ENCODE peak calls at places on chromosomes 11 and 22, in five cellular contexts. Z, N, S, T and C are unnamed samples.
A peak's percentile ranks its signal among the peaks of the same experiment; 100 is the strongest.

GRCh38 chr22:25452116-25452700 is 112.3 kb upstream of the GRK3 start:
- DNase-seq in Z (no peak), S (peak; percentile 35), T (no peak), N (no peak), C (no peak)

GRCh38 chr11:131668867-131669780 is 298.7 kb downstream of the NTM start:
- DNase-seq in Z (peak; percentile 84), N (peak; percentile 77), S (peak; percentile 71), T (peak; percentile 63), C (peak; percentile 69)

GRCh38 chr11:27353593-27354358 is 9.2 kb downstream of the CCDC34 start:
- DNase-seq in N (no peak), T (no peak), S (peak; percentile 24), Z (no peak), C (no peak)

GRCh38 chr11:116852261-116853125 is 15.1 kb upstream of the APOA1 start:
- DNase-seq in N (no peak), S (no peak), Z (no peak), T (no peak), C (no peak)

GRCh38 chr22:47152236-47152635 is 389.8 kb downstream of the TBC1D22A start:
- DNase-seq in S (no peak), Z (no peak), T (no peak), N (no peak), C (no peak)

GRCh38 chr11:65719887-65720236 is 736 bp downstream of the RNASEH2C start:
- DNase-seq in N (peak; percentile 30), Z (no peak), T (peak; percentile 43), S (peak; percentile 72), C (no peak)

GRCh38 chr11:124811423-124812125 is 11.4 kb upstream of the MSANTD2 start:
- DNase-seq in S (no peak), T (no peak), N (no peak), Z (no peak), C (no peak)

GRCh38 chr11:123426766-123427165 is 3.3 kb upstream of the GRAMD1B start:
- DNase-seq in N (no peak), S (no peak), T (no peak), Z (no peak), C (no peak)

GRCh38 chr22:37014835-37015586 is 4.2 kb downstream of the TST start:
- DNase-seq in T (no peak), N (no peak), S (no peak), Z (no peak), C (no peak)

GRCh38 chr22:27099896-27100295 is 442.5 kb downstream of the MIAT start:
- DNase-seq in Z (peak; percentile 20), T (no peak), S (no peak), N (no peak), C (no peak)

GRCh38 chr11:10978189-10978588 is 120.3 kb upstream of the ZBED5 start:
- DNase-seq in Z (no peak), S (no peak), N (no peak), T (no peak), C (no peak)

GRCh38 chr11:126547161-126547560 is 191.7 kb downstream of the ST3GAL4 start:
- DNase-seq in T (no peak), S (peak; percentile 86), N (no peak), Z (no peak), C (peak; percentile 42)

GRCh38 chr11:76670475-76671235 is at the start of gene LRRC32:
- DNase-seq in N (peak; percentile 67), Z (peak; percentile 57), T (peak; percentile 59), S (peak; percentile 78), C (peak; percentile 48)

GRCh38 chr11:33930317-33931021 is 38.6 kb upstream of the LMO2 start:
- DNase-seq in N (no peak), Z (no peak), S (peak; percentile 68), T (no peak), C (peak; percentile 59)

GRCh38 chr22:35113341-35113740 is 47.4 kb downstream of the ISX start:
- DNase-seq in Z (no peak), S (no peak), N (no peak), T (no peak), C (no peak)

GRCh38 chr11:94379619-94380018 is 21.6 kb downstream of the GPR83 start:
- DNase-seq in T (no peak), Z (no peak), N (no peak), S (no peak), C (no peak)

GRCh38 chr11:81497202-81497804 is 1236.4 kb downstream of the FAM181B start:
- DNase-seq in N (peak; percentile 22), T (peak; percentile 3), Z (no peak), S (peak; percentile 29), C (peak; percentile 31)

GRCh38 chr22:43268261-43268660 is 74.9 kb downstream of the SCUBE1 start:
- DNase-seq in N (no peak), Z (no peak), S (no peak), T (no peak), C (no peak)

GRCh38 chr11:94705419-94705818 is 62.7 kb upstream of the AMOTL1 start:
- DNase-seq in Z (no peak), S (no peak), T (no peak), N (no peak), C (no peak)

GRCh38 chr22:43110927-43111623 is 525 bp downstream of the BIK start:
- DNase-seq in Z (peak; percentile 45), T (peak; percentile 20), S (no peak), N (no peak), C (peak; percentile 35)

GRCh38 chr11:23569134-23569533 is 708.9 kb upstream of the CCDC179 start:
- DNase-seq in Z (no peak), N (no peak), S (no peak), T (no peak), C (no peak)

GRCh38 chr11:126890561-126890960 is 110.0 kb downstream of the KIRREL3 start:
- DNase-seq in T (no peak), Z (peak; percentile 44), S (no peak), N (peak; percentile 25), C (peak; percentile 16)

GRCh38 chr11:100709233-100709999 is 22.3 kb downstream of the ARHGAP42 start:
- DNase-seq in N (no peak), Z (no peak), S (peak; percentile 22), T (no peak), C (no peak)

GRCh38 chr22:36829370-36830002 is 12.7 kb upstream of the PVALB start:
- DNase-seq in N (no peak), Z (no peak), T (no peak), S (no peak), C (no peak)

GRCh38 chr11:120432056-120433018 is 79.2 kb upstream of the GRIK4 start:
- DNase-seq in T (peak; percentile 20), S (peak; percentile 86), N (no peak), Z (no peak), C (no peak)

GRCh38 chr11:111372538-111372937 is 6.5 kb downstream of the POU2AF1 start:
- DNase-seq in S (no peak), Z (no peak), N (no peak), T (no peak), C (no peak)

GRCh38 chr11:11636671-11637070 is 14.9 kb upstream of the GALNT18 start:
- DNase-seq in T (no peak), Z (no peak), N (no peak), S (no peak), C (no peak)